ENCODE peak calls at places on chromosomes 11 and 22, in nine cellular contexts. T is fibroblast of lung, B is tibial artery, A is fibroblast of pulmonary artery, S is cardiac fibroblast, E is gastrocnemius medialis, P is ascending aorta, V is pancreas, C is heart right ventricle. J is an unnamed sample.

GRCh38 chr11:119258983-119259382 is 52.8 kb downstream of the CBL start:
- DNase-seq in V (no peak), E (no peak), B (no peak), S (no peak), P (no peak), A (no peak), C (no peak), T (no peak), J (no peak)

GRCh38 chr11:123694551-123694950 is 40.1 kb upstream of the SCN3B start:
- DNase-seq in V (no peak), E (no peak), C (no peak), B (no peak), T (peak), S (no peak), P (no peak), A (no peak), J (no peak)

GRCh38 chr11:114569781-114570180 is 10.1 kb upstream of the NXPE1 start:
- DNase-seq in P (no peak), E (no peak), S (no peak), A (no peak), T (no peak), C (no peak), B (no peak), V (no peak), J (no peak)

GRCh38 chr22:38540731-38541130 is 29.3 kb downstream of the DMC1 start:
- DNase-seq in A (no peak), C (no peak), V (no peak), S (no peak), T (no peak), E (no peak), P (no peak), B (no peak), J (no peak)

GRCh38 chr11:63764201-63764711 is 4.3 kb downstream of the ZFTA start:
- DNase-seq in T (no peak), B (no peak), V (no peak), S (no peak), A (no peak), E (no peak), P (no peak), C (no peak), J (no peak)

GRCh38 chr11:102421262-102421661 is 31.3 kb downstream of the TMEM123 start:
- DNase-seq in P (no peak), T (no peak), E (no peak), A (no peak), S (no peak), C (no peak), V (no peak), B (no peak), J (no peak)

GRCh38 chr11:61425367-61426131 is 4.2 kb downstream of the CPSF7 start:
- DNase-seq in V (no peak), C (no peak), A (no peak), P (no peak), E (no peak), S (no peak), T (no peak), B (no peak), J (no peak)

GRCh38 chr22:27596133-27596905 is 205.2 kb downstream of the MN1 start:
- DNase-seq in V (no peak), T (no peak), E (no peak), C (no peak), S (no peak), A (no peak), B (no peak), P (no peak), J (no peak)

GRCh38 chr22:17706451-17706900 is 67.8 kb downstream of the BID start:
- DNase-seq in E (peak), T (peak), V (no peak), B (peak), P (peak), A (peak), C (peak), S (peak), J (peak)

GRCh38 chr22:46686221-46686872 is 51.7 kb downstream of the CERK start:
- DNase-seq in B (no peak), V (peak), P (no peak), E (no peak), T (no peak), C (peak), S (no peak), A (no peak), J (no peak)

GRCh38 chr11:79076526-79077115 is 364.2 kb downstream of the TENM4 start:
- DNase-seq in B (no peak), A (peak), S (peak), E (no peak), T (no peak), P (no peak), V (no peak), C (no peak), J (no peak)

GRCh38 chr11:121901853-121902252 is 214.2 kb downstream of the BLID start:
- DNase-seq in C (no peak), T (no peak), E (no peak), A (no peak), P (no peak), S (no peak), V (no peak), B (no peak), J (no peak)

GRCh38 chr11:111633756-111634362 is 31.6 kb downstream of the SIK2 start:
- DNase-seq in S (peak), A (peak), E (no peak), C (no peak), B (no peak), P (no peak), V (no peak), T (no peak), J (no peak)

GRCh38 chr11:1452744-1453143 is 33.8 kb downstream of the MOB2 start:
- DNase-seq in C (no peak), E (no peak), T (no peak), A (no peak), V (no peak), S (no peak), B (no peak), P (no peak), J (no peak)

GRCh38 chr11:1455032-1455762 is 31.4 kb downstream of the MOB2 start:
- DNase-seq in S (no peak), P (no peak), T (no peak), C (no peak), V (peak), E (no peak), A (no peak), B (no peak), J (no peak)

GRCh38 chr11:1454576-1454975 is 32.0 kb downstream of the MOB2 start:
- DNase-seq in E (no peak), T (no peak), S (no peak), P (no peak), C (no peak), A (no peak), B (no peak), V (peak), J (no peak)

GRCh38 chr11:1451781-1452470 is 34.7 kb downstream of the MOB2 start:
- DNase-seq in S (no peak), P (no peak), T (no peak), E (no peak), A (no peak), C (no peak), B (no peak), V (no peak), J (no peak)

DNA sequence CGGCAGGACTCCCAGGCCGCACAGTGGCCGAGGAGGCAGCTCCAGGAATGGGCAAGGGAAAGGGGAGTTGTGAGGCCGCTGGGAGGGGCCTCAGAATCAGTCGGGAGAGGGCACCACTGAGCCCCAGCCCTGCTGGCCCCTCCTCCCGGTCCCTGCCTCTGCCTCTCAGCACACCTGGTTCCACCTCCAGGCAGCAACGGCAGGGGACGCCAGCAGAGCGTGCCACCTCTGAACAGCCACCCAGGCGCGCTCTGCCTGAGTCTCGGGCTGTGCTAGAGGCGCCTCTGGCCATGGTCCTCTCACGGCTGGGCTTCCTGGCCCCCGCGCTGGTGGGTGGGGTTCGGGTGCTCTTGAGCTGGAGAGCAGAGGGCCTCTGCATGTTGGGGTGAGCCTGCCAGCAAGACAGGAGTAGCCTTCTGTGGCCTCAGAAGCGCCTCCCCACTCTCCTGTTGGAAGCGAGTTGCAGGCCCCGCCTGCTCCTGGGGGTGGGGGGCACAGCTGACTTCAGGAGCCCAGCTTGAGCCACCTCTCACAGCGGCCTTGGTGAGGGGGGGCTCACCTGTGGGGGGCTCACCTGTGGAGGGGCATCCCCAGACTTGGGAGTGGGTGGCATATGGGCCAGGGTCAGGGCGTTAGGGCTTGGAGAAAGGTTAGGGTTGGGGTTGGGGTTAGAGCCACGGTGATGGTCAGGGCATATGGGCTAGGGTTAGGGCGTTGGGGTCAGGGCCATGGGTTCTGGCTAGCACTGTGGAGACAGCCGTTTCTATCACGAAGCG is 32.8 kb downstream of the MOB2 start:
- DNase-seq in T (no peak), P (no peak), V (peak), B (no peak), S (no peak), A (no peak), E (no peak), C (no peak), J (no peak)
- TF ChIP-seq CTCF in T (no peak), P (peak), V (no peak), B (peak), S (no peak), A (no peak), E (peak), C (peak), J (no peak)

DNA sequence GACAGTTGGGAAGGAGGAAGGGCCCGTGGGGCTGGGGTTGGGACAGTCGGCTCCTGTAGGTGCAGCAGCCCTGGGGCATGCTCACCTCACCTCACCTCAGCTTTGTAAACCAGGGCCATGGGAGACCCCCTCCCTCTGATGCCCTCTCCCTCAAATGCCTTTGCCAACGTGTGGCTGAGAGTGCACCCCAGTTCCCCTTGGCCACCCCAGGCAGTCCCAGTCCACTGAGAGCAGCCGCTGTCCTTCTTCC is 4.2 kb upstream of the NEAT1 start:
- DNase-seq in V (no peak), C (peak), E (no peak), T (peak), B (no peak), P (no peak), A (peak), S (no peak), J (no peak)
- H3K4me3 ChIP-seq in V (peak), C (peak), E (peak), T (no peak), B (peak), P (peak), A (peak), S (peak), J (peak)

GRCh38 chr11:20164152-20164551 is 3.9 kb upstream of the DBX1 start:
- DNase-seq in E (no peak), V (no peak), C (no peak), T (no peak), P (no peak), S (no peak), B (no peak), A (no peak), J (no peak)
- TF ChIP-seq CTCF in E (no peak), V (no peak), C (no peak), T (no peak), P (no peak), S (no peak), B (no peak), A (no peak), J (no peak)

GRCh38 chr11:87405843-87406242 is 368.1 kb downstream of the TMEM135 start:
- DNase-seq in E (no peak), C (no peak), S (no peak), T (no peak), B (no peak), P (peak), A (no peak), V (no peak), J (no peak)
- H3K4me3 ChIP-seq in E (no peak), C (no peak), S (no peak), T (no peak), B (no peak), P (no peak), A (no peak), V (no peak), J (no peak)

GRCh38 chr11:15192007-15192556 is 77.4 kb downstream of the INSC start:
- DNase-seq in C (no peak), V (no peak), B (no peak), S (no peak), E (no peak), P (no peak), A (no peak), T (no peak), J (no peak)
- TF ChIP-seq CTCF in C (no peak), V (no peak), B (no peak), S (no peak), E (no peak), P (no peak), A (no peak), T (peak), J (no peak)

GRCh38 chr11:27705873-27706820 is 5.9 kb upstream of the BDNF start:
- DNase-seq in B (no peak), C (no peak), A (peak), T (peak), S (no peak), E (no peak), P (no peak), V (no peak), J (no peak)
- H3K4me3 ChIP-seq in B (no peak), C (no peak), A (no peak), T (no peak), S (no peak), E (no peak), P (no peak), V (no peak), J (no peak)

DNA sequence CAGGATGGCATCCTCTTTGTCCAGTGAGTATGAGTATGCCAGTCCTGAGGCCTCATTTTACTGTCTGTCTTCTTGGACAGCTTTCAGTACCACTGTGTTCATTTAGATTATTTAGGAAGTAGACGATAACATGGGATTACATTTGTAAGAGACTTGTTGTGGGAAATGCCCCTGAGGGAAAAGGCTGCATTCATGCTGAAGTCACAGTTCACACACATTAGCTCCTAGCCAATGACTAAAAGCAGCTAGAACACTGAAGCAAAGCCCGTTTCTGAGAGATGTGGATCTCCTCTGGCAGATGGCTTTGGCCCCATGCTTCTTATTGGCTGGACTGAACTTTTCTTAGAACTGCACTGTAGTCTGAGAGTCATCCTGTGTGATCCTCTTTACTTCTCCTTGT is 242.4 kb downstream of the FAM76B start:
- DNase-seq in C (peak), T (no peak), V (no peak), A (no peak), B (no peak), P (no peak), S (no peak), E (no peak), J (no peak)
- TF ChIP-seq CTCF in C (no peak), T (no peak), V (no peak), A (no peak), B (no peak), P (no peak), S (no peak), E (no peak), J (no peak)

GRCh38 chr22:37483050-37483449 is 3.1 kb downstream of the MFNG start:
- DNase-seq in P (no peak), C (no peak), A (no peak), T (no peak), V (peak), B (no peak), S (no peak), E (no peak), J (no peak)
- H3K4me3 ChIP-seq in P (no peak), C (no peak), A (no peak), T (no peak), V (no peak), B (no peak), S (no peak), E (no peak), J (no peak)

GRCh38 chr11:127492025-127492424 is 491.5 kb upstream of the KIRREL3 start:
- DNase-seq in A (peak), V (no peak), C (no peak), T (peak), E (no peak), P (no peak), B (no peak), S (no peak), J (no peak)

GRCh38 chr11:127496165-127496564 is 495.6 kb upstream of the KIRREL3 start:
- DNase-seq in B (no peak), S (no peak), T (no peak), E (no peak), A (no peak), C (no peak), V (no peak), P (no peak), J (no peak)

GRCh38 chr11:127490896-127491295 is 490.3 kb upstream of the KIRREL3 start:
- DNase-seq in S (no peak), C (no peak), A (no peak), P (no peak), B (no peak), T (no peak), V (no peak), E (no peak), J (no peak)

GRCh38 chr11:127491589-127491988 is 491.0 kb upstream of the KIRREL3 start:
- DNase-seq in B (no peak), T (no peak), C (no peak), S (no peak), P (no peak), E (no peak), V (no peak), A (no peak), J (no peak)

GRCh38 chr11:127493330-127493729 is 492.8 kb upstream of the KIRREL3 start:
- DNase-seq in T (peak), A (no peak), S (no peak), E (no peak), P (no peak), C (no peak), V (no peak), B (no peak), J (no peak)
- TF ChIP-seq CTCF in T (peak), A (peak), S (peak), E (no peak), P (no peak), C (peak), V (peak), B (no peak), J (peak)

J was measured in AG09309.